ENCODE peak calls at places on chromosomes 6 and 20, in eight cellular contexts. V is neural progenitor cell; Q is body of pancreas; K is MCF 10A; R is psoas muscle; J is K562; X is mesothelial cell of epicardium; W is CD8-positive, alpha-beta T cell. N is an unnamed sample.

GRCh38 chr6:165636415-165637048 is 26.5 kb downstream of the PDE10A start:
- DNase-seq in V (peak; percentile 41), Q (no peak), K (no peak), R (no peak), J (no peak), X (no peak), W (no peak), N (no peak)

GRCh38 chr6:7216941-7217621 is 95.9 kb downstream of the SSR1 start:
- DNase-seq in V (peak; percentile 82), Q (peak; percentile 55), K (no peak), R (peak; percentile 70), J (no peak), X (no peak), W (no peak), N (no peak)

GRCh38 chr20:4369798-4370124 is 351.9 kb upstream of the PRND start:
- DNase-seq in V (no peak), Q (no peak), K (peak; percentile 20), R (no peak), J (peak; percentile 35), X (no peak), W (no peak), N (no peak)

GRCh38 chr20:23039885-23040508 is 4.9 kb downstream of the SSTR4 start:
- DNase-seq in V (no peak), Q (no peak), K (peak; percentile 42), R (no peak), J (no peak), X (no peak), W (no peak), N (no peak)

GRCh38 chr20:51700809-51701285 is 67.3 kb downstream of the ATP9A start:
- DNase-seq in V (peak; percentile 61), Q (peak; percentile 24), K (peak; percentile 71), R (no peak), J (peak; percentile 43), X (no peak), W (no peak), N (no peak)

GRCh38 chr6:134161036-134161435 is 108.6 kb upstream of the SLC2A12 start:
- DNase-seq in V (no peak), Q (no peak), K (peak; percentile 46), R (no peak), J (no peak), X (no peak), W (no peak), N (no peak)

GRCh38 chr6:11016452-11016851 is 27.7 kb downstream of the ELOVL2 start:
- DNase-seq in V (no peak), Q (no peak), K (no peak), R (no peak), J (no peak), X (no peak), W (no peak), N (no peak)

GRCh38 chr20:50358166-50358565 is 152.0 kb upstream of the PTPN1 start:
- DNase-seq in V (no peak), Q (no peak), K (no peak), R (no peak), J (no peak), X (no peak), W (no peak), N (no peak)

GRCh38 chr6:136739501-136739900 is 52.8 kb downstream of the MAP3K5 start:
- DNase-seq in V (no peak), Q (no peak), K (no peak), R (no peak), J (no peak), X (no peak), W (no peak), N (no peak)

GRCh38 chr6:1527098-1527497 is 82.6 kb upstream of the FOXC1 start:
- DNase-seq in V (peak; percentile 61), Q (no peak), K (peak; percentile 56), R (peak; percentile 41), J (no peak), X (no peak), W (peak; percentile 24), N (no peak)

GRCh38 chr6:37822851-37823682 is 3.5 kb downstream of the ZFAND3 start:
- DNase-seq in V (peak; percentile 84), Q (no peak), K (peak; percentile 73), R (no peak), J (peak; percentile 84), X (peak; percentile 51), W (no peak), N (no peak)

GRCh38 chr6:139060332-139060731 is 31.8 kb downstream of the ABRACL start:
- DNase-seq in V (no peak), Q (no peak), K (peak; percentile 61), R (no peak), J (no peak), X (no peak), W (no peak), N (no peak)

GRCh38 chr20:6185268-6185667 is 62.4 kb upstream of the FERMT1 start:
- DNase-seq in V (peak; percentile 32), Q (no peak), K (no peak), R (no peak), J (no peak), X (no peak), W (no peak), N (no peak)

GRCh38 chr20:63242736-63243135 is 7.0 kb downstream of the BIRC7 start:
- DNase-seq in V (no peak), Q (no peak), K (no peak), R (no peak), J (no peak), X (no peak), W (no peak), N (no peak)

GRCh38 chr6:55866110-55866509 is 9.3 kb downstream of the BMP5 start:
- DNase-seq in V (no peak), Q (no peak), K (peak; percentile 10), R (no peak), J (no peak), X (no peak), W (no peak), N (no peak)

GRCh38 chr6:129852257-129852858 is 8.8 kb downstream of the TMEM244 start:
- DNase-seq in V (no peak), Q (no peak), K (no peak), R (no peak), J (peak; percentile 90), X (no peak), W (no peak), N (no peak)

GRCh38 chr6:105509506-105510331 is 106.8 kb upstream of the PREP start:
- DNase-seq in V (peak; percentile 63), Q (no peak), K (no peak), R (no peak), J (peak; percentile 19), X (no peak), W (no peak), N (no peak)
- TF ChIP-seq CTCF in V (peak; percentile 50), Q (no peak), K (no peak), R (peak; percentile 6), J (peak; percentile 46), X (no peak), W (no peak), N (no peak)

GRCh38 chr6:6105472-6106036 is 98.8 kb upstream of the NRN1 start:
- DNase-seq in V (peak; percentile 35), Q (no peak), K (peak; percentile 16), R (no peak), J (peak; percentile 9), X (no peak), W (no peak), N (no peak)
- TF ChIP-seq CTCF in V (peak; percentile 63), Q (no peak), K (no peak), R (no peak), J (peak; percentile 47), X (no peak), W (no peak), N (no peak)

DNA sequence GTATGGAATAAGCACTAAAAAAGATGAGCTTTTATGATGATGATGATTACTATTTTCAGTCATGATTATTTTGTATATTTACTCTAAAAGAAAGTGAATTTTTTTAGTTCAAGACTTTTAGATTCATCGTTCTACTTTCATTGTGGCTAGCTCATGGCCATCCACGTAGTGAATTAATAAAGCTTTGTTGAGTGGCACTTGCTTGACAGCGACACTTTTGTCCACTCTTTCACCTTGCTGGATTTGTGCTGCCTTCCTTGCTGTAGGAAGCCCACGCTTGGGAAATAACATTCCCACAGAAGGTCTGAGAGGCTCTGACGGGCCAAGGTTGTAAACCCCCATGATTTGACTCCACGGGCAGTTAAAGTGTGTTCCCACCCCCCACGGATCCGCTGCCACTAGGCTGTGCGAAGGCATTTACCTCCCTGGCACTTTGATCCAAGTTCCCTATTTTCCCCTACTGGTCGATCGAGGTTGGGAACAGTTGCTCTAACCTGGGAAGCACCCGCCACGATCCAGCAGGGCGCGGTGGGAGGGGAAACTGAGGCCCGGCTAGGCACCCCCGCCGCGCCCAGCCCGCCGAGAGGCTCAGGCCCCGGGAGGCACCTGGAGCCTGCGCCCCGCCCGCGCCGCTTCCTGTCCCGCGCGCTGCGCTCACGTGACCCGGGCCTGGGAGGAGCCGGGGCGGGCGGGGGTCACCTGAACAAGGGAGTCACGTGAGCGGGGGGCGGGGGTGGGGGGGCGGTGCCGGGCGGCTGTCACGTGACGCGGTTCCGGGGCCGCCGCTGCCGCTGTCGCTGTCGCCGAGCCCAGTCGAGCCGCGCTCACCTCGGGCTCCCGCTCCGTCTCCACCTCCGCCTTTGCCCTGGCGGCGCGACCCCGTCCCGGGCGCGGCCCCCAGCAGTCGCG is at the start of gene IGF2R:
- DNase-seq in V (peak; percentile 96), Q (peak; percentile 94), K (peak; percentile 92), R (peak; percentile 96), J (peak; percentile 97), X (peak; percentile 89), W (peak; percentile 94), N (peak; percentile 89)
- TF ChIP-seq CTCF in V (no peak), Q (peak; percentile 25), K (peak; percentile 13), R (no peak), J (peak; percentile 1), X (peak; percentile 29), W (no peak), N (no peak)

GRCh38 chr6:44298055-44298803 is 14.9 kb downstream of the AARS2 start:
- DNase-seq in V (no peak), Q (no peak), K (no peak), R (no peak), J (no peak), X (no peak), W (no peak), N (no peak)
- TF ChIP-seq CTCF in V (no peak), Q (no peak), K (no peak), R (no peak), J (no peak), X (no peak), W (no peak), N (no peak)

DNA sequence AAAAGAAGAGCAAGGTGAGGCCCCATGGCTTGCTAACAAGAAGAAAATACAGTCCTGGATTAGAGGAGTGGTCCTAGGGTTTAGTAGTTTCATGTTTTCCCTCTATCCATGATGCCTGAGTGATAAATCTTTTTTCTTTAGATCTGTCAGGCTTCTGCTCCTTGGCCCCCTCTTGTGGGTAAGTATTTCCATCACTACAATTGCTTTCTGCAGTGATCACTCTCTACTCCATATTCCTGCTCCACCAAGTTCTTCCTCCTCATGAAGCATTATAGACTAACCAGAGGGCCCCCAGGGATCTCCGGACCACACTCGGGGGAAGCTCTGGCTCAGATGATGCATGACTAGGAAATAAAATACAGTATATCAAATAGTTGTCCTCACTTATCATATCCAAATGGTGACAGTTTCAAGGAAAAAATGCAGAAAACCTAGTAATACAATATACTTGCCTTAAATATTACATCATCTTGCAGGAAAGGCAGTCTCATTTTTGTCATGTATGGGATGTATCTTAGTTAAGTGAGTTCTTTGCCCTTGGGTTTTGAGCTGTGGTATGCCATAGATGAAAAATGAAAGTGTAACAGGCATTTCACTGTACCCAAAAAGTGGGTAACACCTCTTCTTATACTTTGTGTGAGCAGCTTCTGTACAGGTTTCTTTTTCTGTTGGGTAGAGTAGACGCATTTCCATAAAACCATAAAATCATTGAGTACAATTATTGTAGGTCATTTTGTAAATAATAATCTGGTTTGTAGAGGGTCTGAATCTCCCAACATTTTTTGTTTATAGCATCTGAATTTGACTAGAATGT is 200.9 kb upstream of the EYA4 start:
- DNase-seq in V (peak; percentile 33), Q (no peak), K (peak; percentile 27), R (no peak), J (peak; percentile 20), X (no peak), W (no peak), N (no peak)
- TF ChIP-seq CTCF in V (peak; percentile 61), Q (peak; percentile 28), K (peak; percentile 58), R (peak; percentile 51), J (peak; percentile 43), X (no peak), W (no peak), N (no peak)

N was measured in omental fat pad.